ENCODE peak calls at places on chromosomes 1 and 21, in ten cellular contexts. M, Q, I, U, J, L, C, H, F and B are unnamed samples.

GRCh38 chr1:108502624-108503023 is 52.5 kb downstream of the NBPF6 start:
- DNase-seq in M (no peak), Q (no peak), I (no peak), U (no peak), J (no peak), L (no peak), C (no peak), H (no peak), F (no peak), B (no peak)

GRCh38 chr21:46037338-46038325 is 56.1 kb downstream of the COL6A1 start:
- DNase-seq in M (no peak), Q (no peak), I (peak), U (no peak), J (no peak), L (no peak), C (no peak), H (no peak), F (no peak), B (no peak)

GRCh38 chr1:181101581-181102226 is 13.2 kb downstream of the IER5 start:
- DNase-seq in M (no peak), Q (no peak), I (no peak), U (no peak), J (no peak), L (no peak), C (no peak), H (no peak), F (no peak), B (peak)

GRCh38 chr1:207454046-207454964 is at the start of gene CR2:
- DNase-seq in M (peak), Q (peak), I (peak), U (peak), J (peak), L (peak), C (peak), H (peak), F (peak), B (peak)

GRCh38 chr1:186566140-186566850 is 105.4 kb upstream of the PDC start:
- DNase-seq in M (no peak), Q (no peak), I (no peak), U (no peak), J (no peak), L (no peak), C (no peak), H (no peak), F (peak), B (no peak)

GRCh38 chr1:40078512-40079333 is 18.3 kb downstream of the PPT1 start:
- DNase-seq in M (peak), Q (peak), I (no peak), U (peak), J (peak), L (peak), C (no peak), H (no peak), F (peak), B (peak)

GRCh38 chr1:45177452-45177851 is 29.0 kb downstream of the ZSWIM5 start:
- DNase-seq in M (no peak), Q (no peak), I (no peak), U (no peak), J (no peak), L (peak), C (no peak), H (no peak), F (peak), B (no peak)

GRCh38 chr1:201386208-201386607 is 8.7 kb upstream of the TNNT2 start:
- DNase-seq in M (no peak), Q (no peak), I (no peak), U (no peak), J (no peak), L (no peak), C (no peak), H (no peak), F (no peak), B (no peak)

GRCh38 chr1:164155337-164155850 is 403.6 kb upstream of the PBX1 start:
- DNase-seq in M (no peak), Q (peak), I (no peak), U (no peak), J (no peak), L (no peak), C (no peak), H (no peak), F (no peak), B (no peak)

GRCh38 chr21:36470294-36470693 is 9.6 kb downstream of the CLDN14 start:
- DNase-seq in M (no peak), Q (no peak), I (peak), U (no peak), J (no peak), L (no peak), C (no peak), H (no peak), F (no peak), B (peak)

GRCh38 chr1:43427524-43427923 is 26.2 kb downstream of the HYI start:
- DNase-seq in M (peak), Q (no peak), I (peak), U (no peak), J (no peak), L (no peak), C (no peak), H (peak), F (no peak), B (no peak)

GRCh38 chr21:38478782-38479181 is 19.5 kb downstream of the ERG start:
- DNase-seq in M (no peak), Q (no peak), I (no peak), U (no peak), J (no peak), L (peak), C (no peak), H (no peak), F (peak), B (no peak)

GRCh38 chr1:53346007-53346813 is 18.3 kb upstream of the LRP8 start:
- DNase-seq in M (peak), Q (no peak), I (peak), U (no peak), J (no peak), L (no peak), C (no peak), H (peak), F (no peak), B (peak)

GRCh38 chr21:20729376-20729775 is 268.8 kb upstream of the NCAM2 start:
- DNase-seq in M (no peak), Q (no peak), I (no peak), U (no peak), J (no peak), L (no peak), C (no peak), H (no peak), F (peak), B (no peak)

GRCh38 chr1:219900201-219900600 is 28.2 kb downstream of the SLC30A10 start:
- DNase-seq in M (no peak), Q (no peak), I (no peak), U (no peak), J (no peak), L (no peak), C (no peak), H (no peak), F (no peak), B (no peak)

GRCh38 chr1:60809204-60809985 is 273.0 kb upstream of the NFIA start:
- DNase-seq in M (no peak), Q (no peak), I (no peak), U (no peak), J (no peak), L (no peak), C (no peak), H (no peak), F (no peak), B (no peak)

GRCh38 chr1:53595906-53596305 is 136.7 kb downstream of the DMRTB1 start:
- DNase-seq in M (no peak), Q (no peak), I (no peak), U (no peak), J (no peak), L (no peak), C (peak), H (no peak), F (no peak), B (no peak)

GRCh38 chr21:46048926-46049889 is 48.7 kb upstream of the COL6A2 start:
- DNase-seq in M (peak), Q (no peak), I (no peak), U (no peak), J (no peak), L (peak), C (peak), H (no peak), F (peak), B (no peak)

GRCh38 chr1:179588425-179589024 is 3.1 kb upstream of the TDRD5 start:
- DNase-seq in M (no peak), Q (no peak), I (no peak), U (no peak), J (no peak), L (no peak), C (no peak), H (no peak), F (no peak), B (no peak)

GRCh38 chr21:44521301-44521927 is 18.6 kb downstream of the KRTAP10-1 start:
- DNase-seq in M (no peak), Q (peak), I (peak), U (no peak), J (no peak), L (no peak), C (peak), H (peak), F (no peak), B (peak)

GRCh38 chr1:212688338-212689047 is 11.1 kb downstream of the BATF3 start:
- DNase-seq in M (no peak), Q (no peak), I (no peak), U (no peak), J (no peak), L (no peak), C (no peak), H (no peak), F (no peak), B (peak)

GRCh38 chr1:224589006-224589405 is 27.1 kb upstream of the CNIH3 start:
- DNase-seq in M (no peak), Q (no peak), I (no peak), U (no peak), J (no peak), L (no peak), C (no peak), H (no peak), F (no peak), B (no peak)

GRCh38 chr1:180994262-180994661 is 28.4 kb downstream of the STX6 start:
- DNase-seq in M (no peak), Q (no peak), I (no peak), U (no peak), J (no peak), L (no peak), C (no peak), H (no peak), F (no peak), B (no peak)

GRCh38 chr1:217650674-217651073 is 19.5 kb downstream of the SPATA17 start:
- DNase-seq in M (no peak), Q (no peak), I (no peak), U (no peak), J (no peak), L (no peak), C (no peak), H (no peak), F (no peak), B (no peak)

GRCh38 chr1:218686258-218686657 is 341.1 kb downstream of the TGFB2 start:
- DNase-seq in M (no peak), Q (no peak), I (no peak), U (no peak), J (no peak), L (no peak), C (no peak), H (no peak), F (no peak), B (no peak)

GRCh38 chr1:167936068-167936929 is at the start of gene DCAF6:
- DNase-seq in M (peak), Q (peak), I (peak), U (peak), J (peak), L (peak), C (peak), H (peak), F (peak), B (peak)

GRCh38 chr1:167934407-167935251 is 1.9 kb upstream of the DCAF6 start:
- DNase-seq in M (no peak), Q (no peak), I (no peak), U (no peak), J (no peak), L (peak), C (no peak), H (no peak), F (no peak), B (no peak)

GRCh38 chr1:167933779-167934178 is 2.7 kb upstream of the DCAF6 start:
- DNase-seq in M (no peak), Q (no peak), I (no peak), U (no peak), J (no peak), L (no peak), C (no peak), H (no peak), F (no peak), B (no peak)

GRCh38 chr1:167936930-167937708 is at the start of gene MPC2:
- DNase-seq in M (peak), Q (peak), I (peak), U (peak), J (peak), L (peak), C (peak), H (peak), F (peak), B (peak)

DNA sequence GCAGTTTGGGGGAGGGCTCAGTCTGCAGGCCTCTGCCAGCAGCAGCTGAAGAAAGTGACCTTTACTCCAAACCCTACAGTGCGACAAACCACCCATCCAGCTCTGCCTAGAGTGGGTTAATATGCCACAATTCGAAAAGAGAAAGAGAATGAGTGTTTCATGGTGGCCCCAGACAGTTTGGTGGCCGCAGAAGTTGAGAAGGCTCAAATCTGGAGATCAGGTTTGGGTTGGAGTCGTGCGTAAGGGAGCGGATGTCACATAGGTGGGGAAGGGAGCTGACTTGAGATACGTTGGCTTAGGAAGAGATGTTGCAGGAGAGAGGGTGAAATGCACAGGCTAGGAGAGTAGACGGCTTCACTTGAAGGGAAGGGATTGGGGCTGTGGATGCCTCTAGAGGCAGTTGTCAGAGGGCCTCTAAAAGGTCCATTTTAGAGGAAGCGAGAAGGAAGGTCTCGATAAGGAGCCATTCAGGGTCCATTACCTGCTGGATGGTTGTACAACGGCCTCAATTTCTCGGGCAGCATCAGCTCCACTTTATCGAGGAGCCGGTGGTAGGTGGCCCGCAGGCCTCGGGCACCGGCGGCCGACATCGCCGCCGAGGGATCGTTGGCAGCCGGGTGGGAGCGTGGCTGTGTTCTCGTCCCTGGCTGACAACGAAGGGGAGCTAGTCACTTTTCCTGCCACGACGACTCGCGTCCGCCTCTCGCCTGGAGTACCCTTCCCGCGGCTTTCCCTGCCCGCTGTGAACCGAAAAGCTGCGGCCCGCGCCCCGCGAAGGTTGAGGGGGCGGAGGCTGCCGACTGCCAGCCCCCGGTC is 1.0 kb upstream of the DCAF6 start:
- DNase-seq in M (no peak), Q (peak), I (no peak), U (no peak), J (peak), L (peak), C (no peak), H (peak), F (peak), B (peak)
- TF ChIP-seq CTCF in M (no peak), Q (no peak), I (no peak), U (no peak), J (no peak), L (no peak), C (no peak), H (no peak), F (no peak), B (no peak)

GRCh38 chr1:8910331-8910730 is 31.8 kb upstream of the ENO1 start:
- DNase-seq in M (no peak), Q (no peak), I (no peak), U (no peak), J (no peak), L (peak), C (no peak), H (no peak), F (no peak), B (peak)
- TF ChIP-seq CTCF in M (no peak), Q (no peak), I (no peak), U (no peak), J (no peak), L (peak), C (no peak), H (no peak), F (no peak), B (peak)

DNA sequence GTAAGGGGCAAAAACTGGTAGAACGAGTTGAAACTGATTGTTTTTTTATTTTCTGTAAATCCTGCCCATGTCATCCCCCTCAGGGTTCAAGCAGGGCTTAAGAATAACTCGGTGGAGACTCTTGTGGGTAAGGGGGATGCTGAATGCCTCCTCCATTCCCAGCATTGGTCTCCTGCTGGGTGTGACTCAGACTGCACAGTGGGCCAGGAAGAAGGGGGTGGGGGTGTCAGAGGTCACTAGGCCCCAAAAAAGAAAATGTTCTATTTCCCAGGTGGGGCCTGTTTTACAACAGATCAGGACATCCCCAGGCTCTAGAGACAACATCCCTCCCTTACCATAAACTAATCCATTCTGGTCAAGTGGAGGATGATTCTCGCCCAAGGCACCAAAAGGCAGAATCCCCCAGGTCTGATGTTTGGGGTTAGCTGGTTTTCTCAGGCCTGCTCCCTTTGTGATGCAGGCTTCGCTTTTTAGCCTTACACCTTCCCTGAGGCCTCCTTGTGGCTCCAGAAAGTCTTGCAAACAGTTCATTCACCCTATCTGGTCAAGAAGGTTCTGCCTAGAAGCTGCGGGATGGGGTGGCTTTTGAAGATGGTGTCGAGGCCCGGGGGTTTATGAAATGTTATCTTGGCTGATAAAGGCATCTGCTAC is 10.7 kb upstream of the GRHL3 start:
- DNase-seq in M (no peak), Q (no peak), I (no peak), U (no peak), J (no peak), L (no peak), C (no peak), H (no peak), F (no peak), B (peak)
- TF ChIP-seq CTCF in M (no peak), Q (peak), I (no peak), U (no peak), J (no peak), L (peak), C (no peak), H (no peak), F (no peak), B (peak)

GRCh38 chr1:174114788-174115448 is 44.4 kb upstream of the RABGAP1L start:
- DNase-seq in M (no peak), Q (peak), I (no peak), U (peak), J (peak), L (peak), C (no peak), H (no peak), F (peak), B (peak)
- TF ChIP-seq CTCF in M (no peak), Q (peak), I (peak), U (peak), J (peak), L (peak), C (peak), H (peak), F (peak), B (peak)

GRCh38 chr21:42537106-42537742 is 23.6 kb downstream of the SLC37A1 start:
- DNase-seq in M (no peak), Q (peak), I (peak), U (no peak), J (no peak), L (peak), C (no peak), H (no peak), F (no peak), B (no peak)
- TF ChIP-seq CTCF in M (no peak), Q (peak), I (no peak), U (no peak), J (no peak), L (peak), C (no peak), H (peak), F (peak), B (peak)

GRCh38 chr1:94741956-94742355 is 78.2 kb upstream of the SLC44A3 start:
- DNase-seq in M (no peak), Q (no peak), I (no peak), U (no peak), J (no peak), L (no peak), C (no peak), H (no peak), F (no peak), B (no peak)

GRCh38 chr1:94743866-94744265 is 76.3 kb upstream of the SLC44A3 start:
- DNase-seq in M (no peak), Q (no peak), I (no peak), U (no peak), J (no peak), L (no peak), C (no peak), H (no peak), F (no peak), B (no peak)

GRCh38 chr1:94738371-94738770 is 81.8 kb upstream of the SLC44A3 start:
- DNase-seq in M (no peak), Q (no peak), I (no peak), U (no peak), J (no peak), L (no peak), C (no peak), H (no peak), F (no peak), B (no peak)

GRCh38 chr1:94739521-94740061 is 80.6 kb upstream of the SLC44A3 start:
- DNase-seq in M (no peak), Q (no peak), I (no peak), U (no peak), J (no peak), L (peak), C (no peak), H (no peak), F (no peak), B (no peak)

GRCh38 chr1:94741510-94741909 is 78.6 kb upstream of the SLC44A3 start:
- DNase-seq in M (no peak), Q (no peak), I (no peak), U (no peak), J (no peak), L (peak), C (no peak), H (no peak), F (no peak), B (no peak)
- TF ChIP-seq CTCF in M (no peak), Q (no peak), I (no peak), U (no peak), J (no peak), L (no peak), C (no peak), H (no peak), F (no peak), B (no peak)

GRCh38 chr21:18522181-18522771 is 118.7 kb upstream of the TMPRSS15 start:
- DNase-seq in M (no peak), Q (no peak), I (no peak), U (no peak), J (no peak), L (no peak), C (no peak), H (no peak), F (no peak), B (no peak)
- TF ChIP-seq CTCF in M (no peak), Q (peak), I (no peak), U (no peak), J (no peak), L (no peak), C (no peak), H (peak), F (no peak), B (peak)

DNA sequence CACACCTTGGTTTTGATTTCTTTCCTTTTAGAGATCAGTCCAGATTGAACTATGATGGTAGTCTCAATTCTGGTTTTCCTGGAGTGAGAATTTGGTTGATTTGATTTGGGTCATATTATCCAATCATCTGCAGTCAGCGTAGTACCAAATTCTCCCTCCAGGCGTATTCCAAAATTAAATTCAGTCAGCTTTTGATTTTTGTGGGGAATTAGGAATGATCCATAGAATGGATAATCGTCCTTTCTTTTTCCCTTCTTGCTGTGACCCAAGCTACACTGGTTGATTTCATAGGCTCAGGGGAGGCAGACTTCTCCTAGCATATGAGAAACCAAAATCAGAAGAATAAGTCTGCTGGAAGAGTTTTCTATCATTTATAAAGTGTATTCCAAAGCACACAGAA is 4.9 kb downstream of the PRCC start:
- DNase-seq in M (no peak), Q (no peak), I (no peak), U (no peak), J (no peak), L (no peak), C (no peak), H (no peak), F (no peak), B (no peak)
- TF ChIP-seq CTCF in M (no peak), Q (no peak), I (no peak), U (peak), J (no peak), L (no peak), C (no peak), H (no peak), F (no peak), B (peak)

GRCh38 chr21:41230530-41230929 is 62.6 kb downstream of the BACE2 start:
- DNase-seq in M (no peak), Q (no peak), I (no peak), U (no peak), J (no peak), L (no peak), C (no peak), H (no peak), F (no peak), B (no peak)
- TF ChIP-seq CTCF in M (no peak), Q (no peak), I (no peak), U (no peak), J (no peak), L (no peak), C (no peak), H (no peak), F (no peak), B (no peak)